ENCODE peak calls at places on chromosomes 1 and 21, in seven cellular contexts. One of them, this sample, is unnamed.

GRCh38 chr1:118739421-118739930 is 248.7 kb downstream of the TBX15 start:
- DNase-seq in IMR-90: no peak
- DNase-seq in body of pancreas: no peak
- DNase-seq in MM.1S: no peak
- DNase-seq in choroid plexus epithelial cell: peak; percentile 66
- DNase-seq in heart right ventricle: no peak
- DNase-seq in ascending aorta: no peak
- DNase-seq in this sample: no peak

GRCh38 chr1:109151146-109151545 is 37.2 kb downstream of the ELAPOR1 start:
- DNase-seq in IMR-90: peak; percentile 74
- DNase-seq in body of pancreas: peak; percentile 81
- DNase-seq in MM.1S: no peak
- DNase-seq in choroid plexus epithelial cell: peak; percentile 53
- DNase-seq in heart right ventricle: peak; percentile 50
- DNase-seq in ascending aorta: no peak
- DNase-seq in this sample: peak; percentile 12

GRCh38 chr1:179938752-179939151 is 15.9 kb upstream of the CEP350 start:
- DNase-seq in IMR-90: peak; percentile 36
- DNase-seq in body of pancreas: no peak
- DNase-seq in MM.1S: no peak
- DNase-seq in choroid plexus epithelial cell: peak; percentile 79
- DNase-seq in heart right ventricle: no peak
- DNase-seq in ascending aorta: no peak
- DNase-seq in this sample: no peak

GRCh38 chr1:212267017-212267416 is 18.2 kb upstream of the PPP2R5A start:
- DNase-seq in IMR-90: no peak
- DNase-seq in body of pancreas: no peak
- DNase-seq in MM.1S: no peak
- DNase-seq in choroid plexus epithelial cell: no peak
- DNase-seq in heart right ventricle: no peak
- DNase-seq in ascending aorta: no peak
- DNase-seq in this sample: no peak

GRCh38 chr21:34846601-34847112 is 177.9 kb downstream of the CLIC6 start:
- DNase-seq in IMR-90: peak; percentile 89
- DNase-seq in body of pancreas: no peak
- DNase-seq in MM.1S: no peak
- DNase-seq in choroid plexus epithelial cell: peak; percentile 93
- DNase-seq in heart right ventricle: no peak
- DNase-seq in ascending aorta: no peak
- DNase-seq in this sample: peak; percentile 71

GRCh38 chr1:206867261-206867660 is 1.8 kb downstream of the IL20 start:
- DNase-seq in IMR-90: no peak
- DNase-seq in body of pancreas: no peak
- DNase-seq in MM.1S: no peak
- DNase-seq in choroid plexus epithelial cell: no peak
- DNase-seq in heart right ventricle: no peak
- DNase-seq in ascending aorta: no peak
- DNase-seq in this sample: no peak

GRCh38 chr21:33121715-33122475 is 52.0 kb downstream of the OLIG1 start:
- DNase-seq in IMR-90: peak; percentile 14
- DNase-seq in body of pancreas: no peak
- DNase-seq in MM.1S: peak; percentile 13
- DNase-seq in choroid plexus epithelial cell: peak; percentile 20
- DNase-seq in heart right ventricle: no peak
- DNase-seq in ascending aorta: no peak
- DNase-seq in this sample: no peak

GRCh38 chr1:66769512-66770229 is 17.4 kb downstream of the DYNLT5 start:
- DNase-seq in IMR-90: no peak
- DNase-seq in body of pancreas: no peak
- DNase-seq in MM.1S: peak; percentile 90
- DNase-seq in choroid plexus epithelial cell: no peak
- DNase-seq in heart right ventricle: no peak
- DNase-seq in ascending aorta: no peak
- DNase-seq in this sample: no peak

GRCh38 chr1:11767932-11768704 is 6.1 kb downstream of the C1orf167 start:
- DNase-seq in IMR-90: no peak
- DNase-seq in body of pancreas: no peak
- DNase-seq in MM.1S: no peak
- DNase-seq in choroid plexus epithelial cell: no peak
- DNase-seq in heart right ventricle: no peak
- DNase-seq in ascending aorta: no peak
- DNase-seq in this sample: no peak

DNA sequence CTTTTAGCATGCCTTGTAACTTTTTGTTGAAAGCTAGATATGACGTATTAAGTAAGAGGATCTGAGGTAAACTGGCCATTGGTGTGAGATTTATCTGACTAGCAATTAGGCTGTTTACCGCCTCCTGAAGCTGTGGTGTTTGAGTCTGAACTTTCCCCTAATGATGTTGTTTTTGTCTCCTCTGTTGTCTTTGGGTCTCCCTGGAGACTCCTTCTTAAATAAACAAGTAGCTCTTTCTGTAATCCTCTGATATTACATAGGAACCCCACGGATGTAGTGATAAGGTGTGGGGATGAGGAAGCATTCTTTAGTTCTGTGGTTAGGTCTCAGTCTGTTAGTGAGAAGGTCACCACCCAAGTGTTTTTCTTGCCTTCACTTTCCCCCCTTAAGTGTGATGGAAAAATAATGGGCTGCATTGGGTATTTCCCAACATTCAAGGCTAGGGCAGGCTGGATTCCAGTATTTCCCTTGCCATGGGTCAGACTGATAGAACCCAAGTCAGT is 33.0 kb downstream of the PRSS38 start:
- DNase-seq in IMR-90: no peak
- DNase-seq in body of pancreas: no peak
- DNase-seq in MM.1S: no peak
- DNase-seq in choroid plexus epithelial cell: no peak
- DNase-seq in heart right ventricle: no peak
- DNase-seq in ascending aorta: no peak
- DNase-seq in this sample: no peak
- TF ChIP-seq CTCF in IMR-90: no peak
- TF ChIP-seq CTCF in body of pancreas: no peak
- TF ChIP-seq CTCF in MM.1S: no peak
- TF ChIP-seq CTCF in choroid plexus epithelial cell: no peak
- TF ChIP-seq CTCF in heart right ventricle: no peak
- TF ChIP-seq CTCF in ascending aorta: no peak
- TF ChIP-seq CTCF in this sample: no peak

DNA sequence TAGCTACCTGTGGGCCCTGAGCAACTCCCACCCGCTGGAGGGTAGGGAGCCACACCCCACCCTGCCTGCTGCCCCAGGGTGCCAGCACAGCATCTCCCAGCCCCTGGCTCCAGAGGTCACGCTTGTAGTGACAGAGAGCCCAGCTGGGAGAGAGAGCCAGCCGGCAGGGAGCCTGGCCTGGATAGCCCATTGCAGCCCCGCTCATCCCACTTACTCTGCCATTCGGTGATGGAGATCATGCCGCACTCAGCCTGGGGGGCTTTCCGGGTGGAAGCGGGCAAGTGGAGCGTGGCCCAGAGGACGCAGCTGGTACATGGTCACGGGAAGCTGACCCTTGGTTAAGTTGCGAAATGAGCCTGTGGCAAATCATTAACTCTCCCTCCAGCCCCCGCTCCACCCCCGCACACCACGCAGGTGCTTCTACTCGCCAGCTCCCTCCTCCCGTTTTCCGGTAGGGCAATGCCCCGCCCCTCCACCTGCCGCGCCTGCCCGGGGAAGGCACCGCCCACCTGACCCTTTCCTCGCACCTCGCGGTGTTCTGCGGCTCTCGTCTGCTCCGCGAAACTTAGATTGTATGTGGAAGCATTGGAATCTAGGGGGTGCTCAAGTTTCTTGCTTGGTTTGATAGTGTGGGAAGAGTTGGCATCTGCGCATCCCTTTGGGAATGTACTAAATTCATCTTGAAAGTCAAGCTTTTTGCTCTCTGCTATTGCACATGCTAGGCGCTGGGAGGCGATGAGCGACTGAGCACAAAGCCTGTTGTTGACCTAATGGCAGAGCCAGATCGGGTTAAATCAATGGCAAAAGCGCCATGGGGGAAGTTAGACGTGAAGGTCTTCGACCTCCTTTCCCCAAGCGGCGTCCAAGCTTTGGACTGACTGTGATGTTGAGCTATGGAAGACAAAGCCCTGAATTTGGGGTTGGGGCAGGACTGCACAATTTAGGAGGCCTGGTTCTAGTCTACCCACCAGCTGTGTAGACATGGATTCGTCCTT is at the start of gene GOLT1A:
- DNase-seq in IMR-90: peak; percentile 87
- DNase-seq in body of pancreas: peak; percentile 95
- DNase-seq in MM.1S: peak; percentile 78
- DNase-seq in choroid plexus epithelial cell: peak; percentile 85
- DNase-seq in heart right ventricle: peak; percentile 57
- DNase-seq in ascending aorta: no peak
- DNase-seq in this sample: peak; percentile 60
- H3K4me3 ChIP-seq in IMR-90: no peak within 1 kb of the TSS
- H3K4me3 ChIP-seq in body of pancreas: no peak within 1 kb of the TSS
- H3K4me3 ChIP-seq in MM.1S: peak within 1 kb of the TSS; percentile 38
- H3K4me3 ChIP-seq in choroid plexus epithelial cell: no peak within 1 kb of the TSS
- H3K4me3 ChIP-seq in heart right ventricle: peak within 1 kb of the TSS; percentile 17
- H3K4me3 ChIP-seq in ascending aorta: no peak within 1 kb of the TSS
- H3K4me3 ChIP-seq in this sample: no peak within 1 kb of the TSS

GRCh38 chr1:56965916-56966697 is at the start of gene C8B:
- DNase-seq in IMR-90: no peak
- DNase-seq in body of pancreas: no peak
- DNase-seq in MM.1S: no peak
- DNase-seq in choroid plexus epithelial cell: no peak
- DNase-seq in heart right ventricle: no peak
- DNase-seq in ascending aorta: no peak
- DNase-seq in this sample: no peak

GRCh38 chr1:56966698-56966999 is 834 bp upstream of the C8B start:
- DNase-seq in IMR-90: no peak
- DNase-seq in body of pancreas: no peak
- DNase-seq in MM.1S: no peak
- DNase-seq in choroid plexus epithelial cell: no peak
- DNase-seq in heart right ventricle: no peak
- DNase-seq in ascending aorta: no peak
- DNase-seq in this sample: no peak

GRCh38 chr1:56968878-56969495 is 3.2 kb upstream of the C8B start:
- DNase-seq in IMR-90: no peak
- DNase-seq in body of pancreas: no peak
- DNase-seq in MM.1S: no peak
- DNase-seq in choroid plexus epithelial cell: no peak
- DNase-seq in heart right ventricle: no peak
- DNase-seq in ascending aorta: no peak
- DNase-seq in this sample: no peak

GRCh38 chr1:56967355-56967754 is 1.5 kb upstream of the C8B start:
- DNase-seq in IMR-90: no peak
- DNase-seq in body of pancreas: no peak
- DNase-seq in MM.1S: no peak
- DNase-seq in choroid plexus epithelial cell: no peak
- DNase-seq in heart right ventricle: no peak
- DNase-seq in ascending aorta: no peak
- DNase-seq in this sample: no peak

GRCh38 chr1:56967900-56968832 is 2.4 kb upstream of the C8B start:
- DNase-seq in IMR-90: peak; percentile 15
- DNase-seq in body of pancreas: peak; percentile 35
- DNase-seq in MM.1S: no peak
- DNase-seq in choroid plexus epithelial cell: peak; percentile 23
- DNase-seq in heart right ventricle: peak; percentile 9
- DNase-seq in ascending aorta: no peak
- DNase-seq in this sample: no peak
- TF ChIP-seq CTCF in IMR-90: peak; percentile 50
- TF ChIP-seq CTCF in body of pancreas: peak; percentile 73
- TF ChIP-seq CTCF in MM.1S: peak; percentile 30
- TF ChIP-seq CTCF in choroid plexus epithelial cell: peak; percentile 66
- TF ChIP-seq CTCF in heart right ventricle: peak; percentile 57
- TF ChIP-seq CTCF in ascending aorta: no peak
- TF ChIP-seq CTCF in this sample: peak; percentile 74

GRCh38 chr1:24827737-24828136 is 82.5 kb downstream of the CLIC4 start:
- DNase-seq in IMR-90: peak; percentile 44
- DNase-seq in body of pancreas: no peak
- DNase-seq in MM.1S: no peak
- DNase-seq in choroid plexus epithelial cell: peak; percentile 55
- DNase-seq in heart right ventricle: no peak
- DNase-seq in ascending aorta: no peak
- DNase-seq in this sample: no peak
- H3K4me3 ChIP-seq in IMR-90: no peak overlapping the region
- H3K4me3 ChIP-seq in body of pancreas: no peak overlapping the region
- H3K4me3 ChIP-seq in MM.1S: no peak overlapping the region
- H3K4me3 ChIP-seq in choroid plexus epithelial cell: no peak overlapping the region
- H3K4me3 ChIP-seq in heart right ventricle: no peak overlapping the region
- H3K4me3 ChIP-seq in ascending aorta: no peak overlapping the region
- H3K4me3 ChIP-seq in this sample: no peak overlapping the region

GRCh38 chr1:26693557-26694184 is 2.1 kb upstream of the ARID1A start:
- DNase-seq in IMR-90: no peak
- DNase-seq in body of pancreas: no peak
- DNase-seq in MM.1S: no peak
- DNase-seq in choroid plexus epithelial cell: no peak
- DNase-seq in heart right ventricle: no peak
- DNase-seq in ascending aorta: no peak
- DNase-seq in this sample: no peak

GRCh38 chr1:26694185-26694572 is 1.6 kb upstream of the ARID1A start:
- DNase-seq in IMR-90: no peak
- DNase-seq in body of pancreas: peak; percentile 13
- DNase-seq in MM.1S: no peak
- DNase-seq in choroid plexus epithelial cell: no peak
- DNase-seq in heart right ventricle: no peak
- DNase-seq in ascending aorta: no peak
- DNase-seq in this sample: no peak

GRCh38 chr1:26690576-26691031 is 5.2 kb upstream of the ARID1A start:
- DNase-seq in IMR-90: no peak
- DNase-seq in body of pancreas: no peak
- DNase-seq in MM.1S: no peak
- DNase-seq in choroid plexus epithelial cell: no peak
- DNase-seq in heart right ventricle: no peak
- DNase-seq in ascending aorta: no peak
- DNase-seq in this sample: no peak

GRCh38 chr1:26692793-26693490 is 2.9 kb upstream of the ARID1A start:
- DNase-seq in IMR-90: peak; percentile 99
- DNase-seq in body of pancreas: peak; percentile 97
- DNase-seq in MM.1S: peak; percentile 98
- DNase-seq in choroid plexus epithelial cell: peak; percentile 99
- DNase-seq in heart right ventricle: peak; percentile 96
- DNase-seq in ascending aorta: peak; percentile 97
- DNase-seq in this sample: peak; percentile 97

DNA sequence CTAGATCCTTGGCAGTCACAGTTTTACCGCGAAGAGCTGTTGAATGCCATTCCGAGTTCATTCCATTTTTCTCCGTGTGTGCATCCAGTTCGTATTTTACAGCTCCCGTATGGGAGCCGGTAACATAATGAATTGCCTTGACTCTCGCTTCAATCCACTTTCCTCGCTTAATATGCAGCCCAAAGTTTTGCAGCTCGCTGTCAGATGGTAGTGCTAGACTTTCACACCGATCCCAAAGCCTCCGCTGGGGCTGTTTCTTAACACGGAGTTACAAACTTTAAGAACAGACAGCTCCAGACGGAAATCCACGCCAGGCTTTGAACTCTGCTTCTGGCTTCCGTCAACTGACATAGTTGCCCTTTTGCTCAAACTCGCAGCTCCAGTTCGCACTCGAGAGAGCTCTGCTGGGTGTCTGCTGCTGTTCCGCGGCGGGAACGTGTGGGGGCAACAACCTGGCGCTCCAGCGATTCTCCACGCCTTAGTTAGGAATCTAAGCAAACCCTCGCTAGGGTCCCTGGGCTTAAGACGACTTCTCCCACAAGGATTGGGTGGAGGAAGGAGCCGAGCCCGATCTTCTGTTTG is 3.5 kb upstream of the ARID1A start:
- DNase-seq in IMR-90: peak; percentile 91
- DNase-seq in body of pancreas: peak; percentile 91
- DNase-seq in MM.1S: peak; percentile 96
- DNase-seq in choroid plexus epithelial cell: peak; percentile 97
- DNase-seq in heart right ventricle: peak; percentile 89
- DNase-seq in ascending aorta: peak; percentile 93
- DNase-seq in this sample: peak; percentile 88
- TF ChIP-seq CTCF in IMR-90: peak; percentile 1
- TF ChIP-seq CTCF in body of pancreas: peak; percentile 14
- TF ChIP-seq CTCF in MM.1S: peak; percentile 34
- TF ChIP-seq CTCF in choroid plexus epithelial cell: peak; percentile 44
- TF ChIP-seq CTCF in heart right ventricle: peak; percentile 27
- TF ChIP-seq CTCF in ascending aorta: peak; percentile 10
- TF ChIP-seq CTCF in this sample: no peak

GRCh38 chr21:39208624-39209333 is 25.5 kb upstream of the PSMG1 start:
- DNase-seq in IMR-90: peak; percentile 21
- DNase-seq in body of pancreas: no peak
- DNase-seq in MM.1S: no peak
- DNase-seq in choroid plexus epithelial cell: peak; percentile 29
- DNase-seq in heart right ventricle: no peak
- DNase-seq in ascending aorta: no peak
- DNase-seq in this sample: no peak
- H3K4me3 ChIP-seq in IMR-90: no peak overlapping the region
- H3K4me3 ChIP-seq in body of pancreas: no peak overlapping the region
- H3K4me3 ChIP-seq in MM.1S: no peak overlapping the region
- H3K4me3 ChIP-seq in choroid plexus epithelial cell: no peak overlapping the region
- H3K4me3 ChIP-seq in heart right ventricle: no peak overlapping the region
- H3K4me3 ChIP-seq in ascending aorta: no peak overlapping the region
- H3K4me3 ChIP-seq in this sample: no peak overlapping the region

This sample was measured in HFF-Myc.